ENCODE peak calls at places on chromosomes 16 and 17, in five cellular contexts. L is IMR-90, O is H9, V is mesenchymal stem cell, Z is H1. M is an unnamed sample.

GRCh38 chr17:282000-282911 is 70.4 kb downstream of the RPH3AL start:
- DNase-seq in V (no peak), L (no peak), O (no peak), Z (no peak), M (no peak)

GRCh38 chr16:63735456-63735855 is 1386.4 kb downstream of the CDH11 start:
- DNase-seq in Z (no peak), L (no peak), V (no peak), O (no peak), M (no peak)

GRCh38 chr17:74295625-74296547 is 21.9 kb downstream of the DNAI2 start:
- DNase-seq in Z (no peak), L (no peak), V (no peak), O (no peak), M (no peak)

GRCh38 chr16:21097151-21097550 is 53.5 kb downstream of the DNAH3 start:
- DNase-seq in V (peak), Z (no peak), L (peak), O (no peak), M (no peak)

GRCh38 chr17:28499366-28499668 is 6.8 kb upstream of the FOXN1 start:
- DNase-seq in Z (no peak), L (no peak), O (no peak), V (no peak), M (no peak)

GRCh38 chr16:51164167-51164566 is 13.1 kb upstream of the SALL1 start:
- DNase-seq in V (peak), L (peak), O (no peak), Z (no peak), M (no peak)

GRCh38 chr17:4043862-4044261 is 79.6 kb upstream of the ATP2A3 start:
- DNase-seq in V (no peak), Z (no peak), L (no peak), O (no peak), M (no peak)

GRCh38 chr16:11202260-11203091 is 53.5 kb downstream of the SOCS1 start:
- DNase-seq in L (peak), V (peak), Z (no peak), O (no peak), M (no peak)

GRCh38 chr17:4950075-4950756 is 703 bp upstream of the ENO3 start:
- DNase-seq in O (peak), L (no peak), Z (no peak), V (no peak), M (no peak)

GRCh38 chr16:14368399-14368798 is 261.7 kb downstream of the PARN start:
- DNase-seq in Z (no peak), L (no peak), V (no peak), O (no peak), M (no peak)

GRCh38 chr17:75864448-75864871 is 9.3 kb upstream of the WBP2 start:
- DNase-seq in Z (no peak), V (peak), L (peak), O (peak), M (no peak)

GRCh38 chr17:70621593-70621992 is 452.3 kb downstream of the KCNJ2 start:
- DNase-seq in Z (no peak), V (peak), L (peak), O (no peak), M (no peak)

GRCh38 chr17:78252701-78253635 is 21.5 kb downstream of the TMEM235 start:
- DNase-seq in O (peak), V (no peak), L (no peak), Z (no peak), M (no peak)

GRCh38 chr16:879461-879861 is 78.9 kb upstream of the GNG13 start:
- DNase-seq in O (no peak), L (no peak), V (no peak), Z (no peak), M (no peak)

GRCh38 chr17:36870618-36871002 is 66.7 kb upstream of the LHX1 start:
- DNase-seq in V (no peak), L (no peak), Z (no peak), O (peak), M (no peak)

GRCh38 chr16:68264128-68265077 is at the start of gene SLC7A6:
- DNase-seq in Z (no peak), L (peak), V (peak), O (peak), M (peak)

GRCh38 chr17:1785925-1786324 is 24.1 kb downstream of the SERPINF1 start:
- DNase-seq in Z (no peak), L (no peak), V (no peak), O (no peak), M (no peak)

GRCh38 chr17:63696381-63696961 is 3.5 kb downstream of the LIMD2 start:
- DNase-seq in L (no peak), O (peak), Z (no peak), V (peak), M (peak)

GRCh38 chr16:12519986-12520385 is 283.7 kb downstream of the CPPED1 start:
- DNase-seq in O (peak), Z (no peak), V (no peak), L (no peak), M (no peak)

GRCh38 chr16:89845417-89845816 is 17.1 kb downstream of the SPIRE2 start:
- DNase-seq in O (no peak), Z (no peak), V (no peak), L (no peak), M (no peak)

GRCh38 chr17:59330314-59330942 is 1.0 kb upstream of the YPEL2 start:
- DNase-seq in O (peak), Z (no peak), L (no peak), V (peak), M (peak)
- H3K4ac ChIP-seq in O (no peak), Z (no peak), L (no peak), V (no peak), M (no peak)

GRCh38 chr17:40484973-40485530 is 16.4 kb downstream of the TNS4 start:
- DNase-seq in L (no peak), Z (no peak), O (no peak), V (no peak), M (no peak)
- H2BK15ac ChIP-seq in L (peak), Z (no peak), O (no peak), V (no peak), M (no peak)

GRCh38 chr17:80665792-80666191 is 121.2 kb downstream of the RPTOR start:
- DNase-seq in V (no peak), Z (no peak), O (no peak), L (no peak), M (no peak)

GRCh38 chr17:80671039-80671822 is 126.6 kb downstream of the RPTOR start:
- DNase-seq in O (no peak), Z (no peak), L (no peak), V (no peak), M (no peak)

GRCh38 chr17:80667462-80668277 is 123.0 kb downstream of the RPTOR start:
- DNase-seq in L (no peak), O (no peak), Z (no peak), V (no peak), M (no peak)

GRCh38 chr17:80666867-80667266 is 122.2 kb downstream of the RPTOR start:
- DNase-seq in O (no peak), Z (no peak), L (no peak), V (no peak), M (no peak)

DNA sequence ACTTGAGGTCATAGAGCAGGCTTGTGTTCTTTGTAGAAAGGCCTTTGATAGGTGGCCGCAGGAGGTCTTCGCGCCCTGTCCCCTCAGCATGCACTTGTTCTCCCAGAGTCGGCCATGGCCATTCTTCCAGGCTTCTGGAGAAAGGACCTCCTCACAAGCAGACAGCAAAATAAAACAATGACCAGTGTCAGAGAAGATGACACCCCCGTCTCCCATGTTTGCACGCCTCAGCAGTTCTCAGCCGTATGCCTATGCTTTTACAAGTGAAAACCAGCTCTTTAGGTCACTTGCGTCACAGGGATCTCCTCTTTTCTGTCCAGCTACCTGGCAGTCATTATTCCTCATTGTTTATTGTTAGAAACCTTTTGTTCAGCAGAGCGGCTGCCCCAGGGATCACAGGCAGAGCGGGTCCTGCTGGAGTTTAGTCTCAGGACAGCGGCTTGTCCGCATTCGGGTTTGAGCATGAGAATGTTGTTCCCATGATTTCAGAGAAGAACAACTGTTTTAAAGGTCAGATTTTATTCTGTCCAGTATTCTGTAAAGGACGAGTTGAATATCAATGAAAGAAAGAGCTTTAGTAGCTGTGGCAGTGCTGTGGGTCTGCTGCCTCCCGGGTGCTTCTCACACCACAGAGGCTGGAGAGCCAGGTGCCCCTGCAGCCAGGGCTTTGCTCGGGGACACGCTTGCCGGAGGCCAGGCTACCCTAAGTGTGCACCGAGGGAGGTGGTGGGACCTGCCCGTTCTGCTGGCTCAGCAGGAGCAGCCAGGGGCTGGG is 123.9 kb downstream of the RPTOR start:
- DNase-seq in Z (no peak), O (no peak), V (no peak), L (no peak), M (no peak)
- H3K14ac ChIP-seq in Z (no peak), O (no peak), V (no peak), L (no peak), M (no peak)

DNA sequence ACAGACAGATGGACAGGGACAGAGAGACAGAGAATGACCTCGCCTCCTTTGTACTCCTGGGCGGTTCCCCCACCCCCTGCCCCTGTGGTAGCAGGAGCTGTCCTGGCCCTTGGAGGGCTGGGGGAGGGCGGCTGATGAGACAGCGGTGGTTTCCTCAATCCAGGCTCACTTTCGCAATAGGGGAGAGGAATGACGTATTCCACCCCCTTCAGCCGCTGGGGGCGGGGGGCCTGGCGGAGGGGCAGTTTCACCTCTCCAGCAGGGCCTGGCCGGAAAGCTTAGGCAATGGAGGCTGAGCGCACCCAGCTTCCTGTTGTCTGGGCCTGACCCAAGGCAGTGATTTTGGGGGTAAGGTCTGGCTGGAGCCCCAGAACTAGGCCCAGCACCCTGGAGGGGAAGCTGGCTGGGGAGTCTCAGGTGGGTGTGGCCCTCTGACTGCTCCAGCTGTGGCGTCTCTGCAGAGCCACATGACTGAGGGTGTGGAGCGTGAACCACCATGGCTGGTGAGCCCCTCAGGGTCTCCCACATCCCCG is 7.4 kb downstream of the FMNL1 start:
- DNase-seq in L (peak), O (peak), V (peak), Z (no peak), M (no peak)
- H3K4ac ChIP-seq in L (peak), O (no peak), V (peak), Z (no peak), M (peak)